ENCODE peak calls at places on chromosome 17, in six cellular contexts. T, W, Q, C, X and E are unnamed samples.

GRCh38 chr17:56694825-56695224 is 101.3 kb downstream of the NOG start:
- DNase-seq in T (no peak), W (no peak), Q (no peak), C (no peak), X (no peak), E (no peak)

GRCh38 chr17:48555183-48555615 is 10.3 kb upstream of the HOXB2 start:
- DNase-seq in T (no peak), W (no peak), Q (no peak), C (no peak), X (peak), E (no peak)

GRCh38 chr17:22507823-22508222 is 815.5 kb downstream of the KCNJ18 start:
- DNase-seq in T (no peak), W (no peak), Q (no peak), C (no peak), X (no peak), E (no peak)

GRCh38 chr17:38707678-38708351 is 2.7 kb downstream of the MLLT6 start:
- DNase-seq in T (no peak), W (no peak), Q (no peak), C (no peak), X (no peak), E (no peak)

GRCh38 chr17:13351046-13351445 is 250.7 kb downstream of the HS3ST3A1 start:
- DNase-seq in T (no peak), W (no peak), Q (no peak), C (no peak), X (no peak), E (no peak)

GRCh38 chr17:80224683-80225082 is 4.5 kb downstream of the SLC26A11 start:
- DNase-seq in T (no peak), W (no peak), Q (no peak), C (no peak), X (no peak), E (no peak)

GRCh38 chr17:47291242-47291873 is 32.4 kb upstream of the EFCAB13 start:
- DNase-seq in T (no peak), W (no peak), Q (no peak), C (no peak), X (no peak), E (no peak)

GRCh38 chr17:64580384-64581307 is 73.9 kb downstream of the CEP95 start:
- DNase-seq in T (no peak), W (no peak), Q (no peak), C (no peak), X (no peak), E (no peak)

GRCh38 chr17:49910094-49910857 is 58.7 kb upstream of the DLX4 start:
- DNase-seq in T (no peak), W (no peak), Q (no peak), C (no peak), X (no peak), E (no peak)

GRCh38 chr17:68446626-68447041 is 10.7 kb downstream of the WIPI1 start:
- DNase-seq in T (no peak), W (no peak), Q (no peak), C (no peak), X (no peak), E (no peak)

GRCh38 chr17:33871720-33872535 is 383.2 kb upstream of the CCL2 start:
- DNase-seq in T (no peak), W (no peak), Q (no peak), C (no peak), X (no peak), E (no peak)

GRCh38 chr17:78144736-78145641 is 1.2 kb upstream of the C17orf99 start:
- DNase-seq in T (peak), W (no peak), Q (no peak), C (peak), X (no peak), E (peak)

GRCh38 chr17:65918450-65918849 is 273.5 kb downstream of the CEP112 start:
- DNase-seq in T (no peak), W (peak), Q (no peak), C (no peak), X (no peak), E (no peak)

GRCh38 chr17:49548506-49549310 is 27.0 kb upstream of the NXPH3 start:
- DNase-seq in T (no peak), W (no peak), Q (no peak), C (no peak), X (no peak), E (peak)

GRCh38 chr17:73657473-73658116 is 13.3 kb upstream of the SDK2 start:
- DNase-seq in T (peak), W (no peak), Q (no peak), C (peak), X (peak), E (peak)

GRCh38 chr17:21019976-21020575 is 22.7 kb downstream of the USP22 start:
- DNase-seq in T (no peak), W (peak), Q (no peak), C (peak), X (no peak), E (no peak)